ENCODE peak calls at places on chromosome 20, in five cellular contexts. O, Y, X, C and K are unnamed samples.

GRCh38 chr20:57361517-57361916 is 10.5 kb downstream of the RAE1 start:
- DNase-seq in O (peak; percentile 87), Y (no peak), C (no peak), X (no peak), K (no peak)

GRCh38 chr20:22312744-22313346 is 271.5 kb downstream of the FOXA2 start:
- DNase-seq in X (no peak), C (peak; percentile 27), Y (no peak), O (peak; percentile 25), K (no peak)

GRCh38 chr20:50916257-50916656 is 15.0 kb downstream of the ADNP start:
- DNase-seq in O (peak; percentile 61), X (no peak), Y (no peak), C (no peak), K (no peak)

GRCh38 chr20:62064788-62065668 is 653 bp downstream of the TAF4 start:
- DNase-seq in X (no peak), C (no peak), Y (peak; percentile 64), O (no peak), K (no peak)

GRCh38 chr20:57432874-57433491 is 41.8 kb downstream of the RBM38 start:
- DNase-seq in C (peak; percentile 42), Y (no peak), O (no peak), X (peak; percentile 73), K (no peak)

GRCh38 chr20:7959484-7959883 is 19.2 kb upstream of the HAO1 start:
- DNase-seq in O (no peak), X (no peak), Y (no peak), C (no peak), K (no peak)

GRCh38 chr20:57089701-57090144 is 176.7 kb downstream of the BMP7 start:
- DNase-seq in X (peak; percentile 43), Y (peak; percentile 82), C (peak; percentile 46), O (peak; percentile 5), K (peak; percentile 22)

GRCh38 chr20:49187330-49188100 is 619 bp downstream of the STAU1 start:
- DNase-seq in O (no peak), X (peak; percentile 20), C (peak; percentile 25), Y (peak; percentile 68), K (peak; percentile 28)

GRCh38 chr20:60268502-60268901 is 310.3 kb downstream of the CDH26 start:
- DNase-seq in Y (no peak), X (no peak), O (no peak), C (no peak), K (no peak)

GRCh38 chr20:25072226-25072811 is 9.6 kb downstream of the VSX1 start:
- DNase-seq in O (no peak), C (no peak), X (no peak), Y (no peak), K (no peak)

GRCh38 chr20:46268131-46268611 is 40.1 kb downstream of the CDH22 start:
- DNase-seq in X (no peak), Y (no peak), O (no peak), C (no peak), K (no peak)

GRCh38 chr20:14832630-14833029 is 495.2 kb upstream of the FLRT3 start:
- DNase-seq in O (no peak), C (no peak), Y (no peak), X (no peak), K (no peak)

GRCh38 chr20:46350986-46351267 is 42.6 kb upstream of the CDH22 start:
- DNase-seq in Y (no peak), O (no peak), X (no peak), C (no peak), K (no peak)

GRCh38 chr20:39909447-39909846 is 779.6 kb downstream of the MAFB start:
- DNase-seq in X (peak; percentile 33), C (peak; percentile 72), O (no peak), Y (no peak), K (no peak)

GRCh38 chr20:56788671-56789610 is 159.8 kb downstream of the TFAP2C start:
- DNase-seq in Y (no peak), O (no peak), X (no peak), C (no peak), K (no peak)

GRCh38 chr20:47818996-47819609 is 33.8 kb upstream of the SULF2 start:
- DNase-seq in Y (no peak), X (no peak), O (no peak), C (no peak), K (no peak)

GRCh38 chr20:48275737-48276342 is 490.6 kb upstream of the SULF2 start:
- DNase-seq in Y (no peak), C (no peak), O (no peak), X (no peak), K (no peak)

GRCh38 chr20:50110141-50111047 is 2.6 kb downstream of the UBE2V1 start:
- DNase-seq in C (peak; percentile 16), X (no peak), O (no peak), Y (peak; percentile 44), K (no peak)

GRCh38 chr20:51393566-51393965 is 149.0 kb downstream of the NFATC2 start:
- DNase-seq in X (no peak), O (no peak), C (no peak), Y (no peak), K (no peak)

GRCh38 chr20:61806314-61806713 is 259.4 kb downstream of the TAF4 start:
- DNase-seq in Y (no peak), X (no peak), O (no peak), C (no peak), K (no peak)

GRCh38 chr20:57264908-57265648 is 1.4 kb downstream of the BMP7 start:
- DNase-seq in X (no peak), Y (no peak), C (no peak), O (no peak), K (no peak)

GRCh38 chr20:19885981-19886665 is 128.1 kb downstream of the RIN2 start:
- DNase-seq in C (peak; percentile 82), O (peak; percentile 61), Y (peak; percentile 77), X (peak; percentile 48), K (peak; percentile 36)

GRCh38 chr20:51385941-51386530 is 156.5 kb downstream of the NFATC2 start:
- DNase-seq in X (no peak), O (peak; percentile 41), Y (peak; percentile 44), C (no peak), K (no peak)

GRCh38 chr20:40442181-40442963 is 246.7 kb downstream of the MAFB start:
- DNase-seq in O (no peak), C (no peak), Y (no peak), X (no peak), K (no peak)

DNA sequence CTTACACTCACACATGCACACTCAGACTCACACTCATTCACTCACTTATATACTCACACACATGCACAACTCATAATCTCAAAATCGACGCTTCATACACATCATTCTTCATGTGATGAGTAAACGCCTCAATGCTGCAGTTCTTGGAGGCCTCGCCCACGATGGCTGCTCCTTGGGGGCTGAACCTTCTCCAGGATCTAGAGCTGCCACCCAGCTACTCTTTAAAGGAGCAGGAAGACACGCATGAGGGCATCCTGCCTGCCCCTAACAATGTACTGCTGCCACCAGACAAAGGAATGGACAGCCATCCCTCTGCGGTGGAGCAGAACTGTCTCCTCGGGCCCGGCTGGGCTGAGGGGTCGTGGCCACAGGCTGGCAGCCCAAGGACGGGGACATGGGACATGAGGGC is 35.4 kb downstream of the SUN5 start:
- DNase-seq in O (no peak), X (no peak), C (no peak), Y (peak; percentile 26), K (no peak)
- H3K4me1 ChIP-seq in O (no peaks in the 10 kb centered on the region), X (no peaks in the 10 kb centered on the region), C (no peaks in the 10 kb centered on the region), Y (no peaks in the 10 kb centered on the region), K (no peaks in the 10 kb centered on the region)

GRCh38 chr20:63278661-63279060 is 6.0 kb downstream of the ARFGAP1 start:
- DNase-seq in Y (no peak), C (no peak), X (no peak), O (no peak), K (no peak)
- TF ChIP-seq POLR2A in Y (no peak), C (no peak), X (no peak), O (no peak), K (no peak)

GRCh38 chr20:1660263-1660662 is 2.7 kb upstream of the SIRPG start:
- DNase-seq in O (no peak), Y (no peak), X (no peak), C (no peak), K (no peak)
- H3K4me1 ChIP-seq in O (no peaks in the 10 kb centered on the region), Y (no peaks in the 10 kb centered on the region), X (no peaks in the 10 kb centered on the region), C (no peaks in the 10 kb centered on the region), K (no peaks in the 10 kb centered on the region)

GRCh38 chr20:33024609-33025317 is 6.7 kb upstream of the BPIFB6 start:
- DNase-seq in Y (no peak), X (no peak), C (no peak), O (no peak), K (no peak)
- TF ChIP-seq POLR2A in Y (no peak), X (no peak), C (no peak), O (no peak), K (no peak)

GRCh38 chr20:53571555-53572286 is 21.9 kb downstream of the ZNF217 start:
- DNase-seq in C (no peak), Y (no peak), O (no peak), X (no peak), K (no peak)
- H3K4me1 ChIP-seq in C (no peaks in the 10 kb centered on the region), Y (no peaks in the 10 kb centered on the region), O (peaks cover 2% of the 10 kb centered on the region), X (no peaks in the 10 kb centered on the region), K (peaks cover 5% of the 10 kb centered on the region)

DNA sequence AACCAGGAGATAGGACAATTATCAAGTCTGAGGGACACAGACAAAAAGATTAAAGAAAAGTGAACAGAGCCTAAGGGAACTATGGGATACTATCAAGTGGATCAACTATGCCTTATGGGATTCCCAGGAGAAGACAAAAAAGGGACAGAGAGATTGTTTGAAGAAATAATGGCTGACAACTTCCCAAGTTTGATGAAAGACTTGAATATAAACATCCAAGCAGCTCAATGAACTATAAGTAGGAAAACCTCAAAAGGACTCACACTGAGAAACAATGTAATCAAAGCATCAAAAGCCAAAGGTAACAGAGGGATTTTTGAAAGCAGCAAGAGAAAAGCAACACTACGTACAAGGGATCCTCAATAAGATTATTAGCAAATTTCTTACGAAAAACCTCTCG is 11.0 kb downstream of the ZNF133 start:
- DNase-seq in C (no peak), O (no peak), Y (no peak), X (no peak), K (no peak)
- TF ChIP-seq POLR2A in C (no peak), O (no peak), Y (no peak), X (no peak), K (no peak)

GRCh38 chr20:18879262-18879661 is 65.7 kb downstream of the SCP2D1 start:
- DNase-seq in C (no peak), O (no peak), X (no peak), Y (no peak), K (no peak)
- H3K4me1 ChIP-seq in C (no peaks in the 10 kb centered on the region), O (no peaks in the 10 kb centered on the region), X (no peaks in the 10 kb centered on the region), Y (no peaks in the 10 kb centered on the region), K (no peaks in the 10 kb centered on the region)

GRCh38 chr20:3796477-3797225 is 541 bp downstream of the CDC25B start:
- DNase-seq in C (no peak), O (no peak), X (no peak), Y (peak; percentile 71), K (no peak)

GRCh38 chr20:3794701-3795420 is 1.2 kb upstream of the CDC25B start:
- DNase-seq in O (no peak), X (no peak), Y (peak; percentile 72), C (no peak), K (no peak)

GRCh38 chr20:3797592-3798404 is 1.7 kb downstream of the CDC25B start:
- DNase-seq in X (no peak), C (no peak), Y (peak; percentile 58), O (peak; percentile 67), K (no peak)

GRCh38 chr20:3797226-3797545 is 1.1 kb downstream of the CDC25B start:
- DNase-seq in X (no peak), C (no peak), Y (peak; percentile 58), O (no peak), K (no peak)

GRCh38 chr20:3795511-3796468 is at the start of gene CDC25B:
- DNase-seq in C (peak; percentile 90), O (peak; percentile 83), X (peak; percentile 93), Y (peak; percentile 97), K (peak; percentile 94)
- TF ChIP-seq POLR2A in C (peak; percentile 42), O (peak; percentile 52), X (no peak), Y (no peak), K (peak; percentile 63)

GRCh38 chr20:4800131-4800530 is 78.4 kb downstream of the PRND start:
- DNase-seq in Y (no peak), O (no peak), X (no peak), C (no peak), K (no peak)
- H3K4me1 ChIP-seq in Y (peaks cover 8% of the 10 kb centered on the region), O (peaks cover 2% of the 10 kb centered on the region), X (no peaks in the 10 kb centered on the region), C (no peaks in the 10 kb centered on the region), K (no peaks in the 10 kb centered on the region)